ENCODE peak calls at places on chromosomes 7 and 10, in six cellular contexts. One of them, this sample, is unnamed.
A peak's percentile ranks its signal among the peaks of the same experiment; 100 is the strongest.

GRCh38 chr7:65892832-65893231 is 20.0 kb downstream of the VKORC1L1 start:
- DNase-seq in cardiac muscle cell: peak; percentile 87
- DNase-seq in neural progenitor cell: no peak
- DNase-seq in naive thymus-derived CD4-positive, alpha-beta T cell: no peak
- DNase-seq in Peyer's patch: no peak
- DNase-seq in adrenal gland: no peak
- DNase-seq in this sample: no peak

GRCh38 chr7:155788616-155789000 is 23.7 kb downstream of the SHH start:
- DNase-seq in naive thymus-derived CD4-positive, alpha-beta T cell: no peak
- DNase-seq in neural progenitor cell: no peak
- DNase-seq in adrenal gland: peak; percentile 23
- DNase-seq in cardiac muscle cell: no peak
- DNase-seq in Peyer's patch: peak; percentile 41
- DNase-seq in this sample: no peak

GRCh38 chr7:5869691-5870090 is 10.9 kb upstream of the OCM start:
- DNase-seq in Peyer's patch: no peak
- DNase-seq in adrenal gland: no peak
- DNase-seq in cardiac muscle cell: no peak
- DNase-seq in neural progenitor cell: no peak
- DNase-seq in naive thymus-derived CD4-positive, alpha-beta T cell: no peak
- DNase-seq in this sample: no peak

GRCh38 chr10:31912898-31913847 is 15.5 kb downstream of the ARHGAP12 start:
- DNase-seq in neural progenitor cell: no peak
- DNase-seq in adrenal gland: no peak
- DNase-seq in naive thymus-derived CD4-positive, alpha-beta T cell: no peak
- DNase-seq in cardiac muscle cell: peak; percentile 46
- DNase-seq in Peyer's patch: no peak
- DNase-seq in this sample: no peak

GRCh38 chr10:58266826-58267712 is 625 bp downstream of the IPMK start:
- DNase-seq in neural progenitor cell: peak; percentile 69
- DNase-seq in Peyer's patch: peak; percentile 79
- DNase-seq in naive thymus-derived CD4-positive, alpha-beta T cell: peak; percentile 53
- DNase-seq in adrenal gland: peak; percentile 61
- DNase-seq in cardiac muscle cell: peak; percentile 76
- DNase-seq in this sample: peak; percentile 90

GRCh38 chr7:132485600-132486594 is 90.4 kb downstream of the PLXNA4 start:
- DNase-seq in adrenal gland: peak; percentile 39
- DNase-seq in Peyer's patch: no peak
- DNase-seq in naive thymus-derived CD4-positive, alpha-beta T cell: no peak
- DNase-seq in neural progenitor cell: no peak
- DNase-seq in cardiac muscle cell: peak; percentile 78
- DNase-seq in this sample: no peak

GRCh38 chr7:155818154-155818819 is 6.0 kb upstream of the SHH start:
- DNase-seq in naive thymus-derived CD4-positive, alpha-beta T cell: no peak
- DNase-seq in adrenal gland: no peak
- DNase-seq in cardiac muscle cell: no peak
- DNase-seq in Peyer's patch: no peak
- DNase-seq in neural progenitor cell: no peak
- DNase-seq in this sample: no peak

GRCh38 chr10:66931340-66931948 is 5.6 kb downstream of the LRRTM3 start:
- DNase-seq in naive thymus-derived CD4-positive, alpha-beta T cell: no peak
- DNase-seq in Peyer's patch: no peak
- DNase-seq in neural progenitor cell: peak; percentile 74
- DNase-seq in adrenal gland: no peak
- DNase-seq in cardiac muscle cell: peak; percentile 81
- DNase-seq in this sample: peak; percentile 23

GRCh38 chr10:43964486-43964885 is 315.8 kb upstream of the ZNF32 start:
- DNase-seq in naive thymus-derived CD4-positive, alpha-beta T cell: no peak
- DNase-seq in neural progenitor cell: no peak
- DNase-seq in adrenal gland: no peak
- DNase-seq in Peyer's patch: peak; percentile 11
- DNase-seq in cardiac muscle cell: no peak
- DNase-seq in this sample: no peak

GRCh38 chr7:112510032-112510742 is 29.4 kb downstream of the LSMEM1 start:
- DNase-seq in naive thymus-derived CD4-positive, alpha-beta T cell: peak; percentile 50
- DNase-seq in cardiac muscle cell: peak; percentile 80
- DNase-seq in neural progenitor cell: no peak
- DNase-seq in Peyer's patch: no peak
- DNase-seq in adrenal gland: no peak
- DNase-seq in this sample: peak; percentile 63

GRCh38 chr7:144454256-144455039 is 51.0 kb upstream of the NOBOX start:
- DNase-seq in neural progenitor cell: no peak
- DNase-seq in naive thymus-derived CD4-positive, alpha-beta T cell: no peak
- DNase-seq in adrenal gland: no peak
- DNase-seq in cardiac muscle cell: peak; percentile 10
- DNase-seq in Peyer's patch: no peak
- DNase-seq in this sample: no peak

GRCh38 chr10:85864866-85865526 is 501.6 kb downstream of the GRID1 start:
- DNase-seq in neural progenitor cell: no peak
- DNase-seq in cardiac muscle cell: no peak
- DNase-seq in Peyer's patch: no peak
- DNase-seq in adrenal gland: no peak
- DNase-seq in naive thymus-derived CD4-positive, alpha-beta T cell: no peak
- DNase-seq in this sample: no peak

GRCh38 chr7:95725170-95725569 is 47.2 kb upstream of the DYNC1I1 start:
- DNase-seq in cardiac muscle cell: no peak
- DNase-seq in naive thymus-derived CD4-positive, alpha-beta T cell: no peak
- DNase-seq in Peyer's patch: no peak
- DNase-seq in adrenal gland: no peak
- DNase-seq in neural progenitor cell: peak; percentile 62
- DNase-seq in this sample: no peak

GRCh38 chr10:34045571-34046190 is 711.2 kb upstream of the NRP1 start:
- DNase-seq in cardiac muscle cell: peak; percentile 39
- DNase-seq in naive thymus-derived CD4-positive, alpha-beta T cell: no peak
- DNase-seq in adrenal gland: no peak
- DNase-seq in neural progenitor cell: no peak
- DNase-seq in Peyer's patch: no peak
- DNase-seq in this sample: no peak

GRCh38 chr10:131911451-131911850 is 10.6 kb downstream of the PPP2R2D start:
- DNase-seq in adrenal gland: no peak
- DNase-seq in neural progenitor cell: no peak
- DNase-seq in cardiac muscle cell: no peak
- DNase-seq in Peyer's patch: peak; percentile 45
- DNase-seq in naive thymus-derived CD4-positive, alpha-beta T cell: no peak
- DNase-seq in this sample: no peak

GRCh38 chr7:94274828-94275227 is 119.9 kb upstream of the COL1A2 start:
- DNase-seq in cardiac muscle cell: no peak
- DNase-seq in Peyer's patch: no peak
- DNase-seq in neural progenitor cell: no peak
- DNase-seq in adrenal gland: no peak
- DNase-seq in naive thymus-derived CD4-positive, alpha-beta T cell: no peak
- DNase-seq in this sample: no peak

GRCh38 chr10:121926669-121927360 is 1.0 kb downstream of the ATE1 start:
- DNase-seq in Peyer's patch: no peak
- DNase-seq in naive thymus-derived CD4-positive, alpha-beta T cell: no peak
- DNase-seq in adrenal gland: no peak
- DNase-seq in neural progenitor cell: no peak
- DNase-seq in cardiac muscle cell: peak; percentile 31
- DNase-seq in this sample: no peak

GRCh38 chr10:60719721-60720120 is 58.6 kb upstream of the CDK1 start:
- DNase-seq in Peyer's patch: no peak
- DNase-seq in naive thymus-derived CD4-positive, alpha-beta T cell: no peak
- DNase-seq in cardiac muscle cell: no peak
- DNase-seq in neural progenitor cell: no peak
- DNase-seq in adrenal gland: no peak
- DNase-seq in this sample: no peak

GRCh38 chr7:131501422-131501821 is 55.0 kb downstream of the PODXL start:
- DNase-seq in Peyer's patch: no peak
- DNase-seq in naive thymus-derived CD4-positive, alpha-beta T cell: peak; percentile 54
- DNase-seq in cardiac muscle cell: peak; percentile 65
- DNase-seq in neural progenitor cell: no peak
- DNase-seq in adrenal gland: no peak
- DNase-seq in this sample: no peak

GRCh38 chr10:114694735-114695134 is 36.7 kb upstream of the ABLIM1 start:
- DNase-seq in cardiac muscle cell: peak; percentile 33
- DNase-seq in Peyer's patch: peak; percentile 59
- DNase-seq in naive thymus-derived CD4-positive, alpha-beta T cell: no peak
- DNase-seq in adrenal gland: peak; percentile 57
- DNase-seq in neural progenitor cell: peak; percentile 71
- DNase-seq in this sample: no peak

GRCh38 chr10:122561212-122561611 is 658 bp downstream of the DMBT1 start:
- DNase-seq in adrenal gland: no peak
- DNase-seq in naive thymus-derived CD4-positive, alpha-beta T cell: no peak
- DNase-seq in cardiac muscle cell: no peak
- DNase-seq in neural progenitor cell: no peak
- DNase-seq in Peyer's patch: peak; percentile 18
- DNase-seq in this sample: no peak

GRCh38 chr7:82677493-82677892 is 233.9 kb upstream of the CACNA2D1 start:
- DNase-seq in adrenal gland: no peak
- DNase-seq in cardiac muscle cell: peak; percentile 5
- DNase-seq in Peyer's patch: peak; percentile 50
- DNase-seq in naive thymus-derived CD4-positive, alpha-beta T cell: peak; percentile 26
- DNase-seq in neural progenitor cell: no peak
- DNase-seq in this sample: no peak

GRCh38 chr10:3873728-3874461 is 88.9 kb upstream of the KLF6 start:
- DNase-seq in adrenal gland: no peak
- DNase-seq in neural progenitor cell: peak; percentile 38
- DNase-seq in Peyer's patch: peak; percentile 33
- DNase-seq in cardiac muscle cell: peak; percentile 81
- DNase-seq in naive thymus-derived CD4-positive, alpha-beta T cell: peak; percentile 8
- DNase-seq in this sample: peak; percentile 26

GRCh38 chr7:50497968-50498367 is 47.8 kb upstream of the FIGNL1 start:
- DNase-seq in adrenal gland: peak; percentile 64
- DNase-seq in naive thymus-derived CD4-positive, alpha-beta T cell: no peak
- DNase-seq in Peyer's patch: no peak
- DNase-seq in cardiac muscle cell: peak; percentile 88
- DNase-seq in neural progenitor cell: no peak
- DNase-seq in this sample: no peak

GRCh38 chr10:24462889-24463552 is 254.1 kb downstream of the KIAA1217 start:
- DNase-seq in Peyer's patch: no peak
- DNase-seq in naive thymus-derived CD4-positive, alpha-beta T cell: no peak
- DNase-seq in cardiac muscle cell: no peak
- DNase-seq in neural progenitor cell: no peak
- DNase-seq in adrenal gland: no peak
- DNase-seq in this sample: no peak

GRCh38 chr7:152176797-152177196 is 151.3 kb downstream of the GALNT11 start:
- DNase-seq in neural progenitor cell: no peak
- DNase-seq in cardiac muscle cell: no peak
- DNase-seq in Peyer's patch: no peak
- DNase-seq in naive thymus-derived CD4-positive, alpha-beta T cell: no peak
- DNase-seq in adrenal gland: no peak
- DNase-seq in this sample: no peak

GRCh38 chr10:64430690-64431323 is 909.6 kb downstream of the REEP3 start:
- DNase-seq in naive thymus-derived CD4-positive, alpha-beta T cell: no peak
- DNase-seq in cardiac muscle cell: peak; percentile 24
- DNase-seq in Peyer's patch: no peak
- DNase-seq in neural progenitor cell: peak; percentile 85
- DNase-seq in adrenal gland: no peak
- DNase-seq in this sample: peak; percentile 4

GRCh38 chr7:4648111-4648510 is 34.0 kb upstream of the FOXK1 start:
- DNase-seq in naive thymus-derived CD4-positive, alpha-beta T cell: no peak
- DNase-seq in cardiac muscle cell: no peak
- DNase-seq in Peyer's patch: no peak
- DNase-seq in adrenal gland: no peak
- DNase-seq in neural progenitor cell: no peak
- DNase-seq in this sample: no peak
- H3K27me3 ChIP-seq in naive thymus-derived CD4-positive, alpha-beta T cell: no peaks in the 10 kb centered on the region
- H3K27me3 ChIP-seq in cardiac muscle cell: no peaks in the 10 kb centered on the region
- H3K27me3 ChIP-seq in Peyer's patch: no peaks in the 10 kb centered on the region
- H3K27me3 ChIP-seq in adrenal gland: no peaks in the 10 kb centered on the region
- H3K27me3 ChIP-seq in neural progenitor cell: peaks cover 17% of the 10 kb centered on the region
- H3K27me3 ChIP-seq in this sample: no peaks in the 10 kb centered on the region

GRCh38 chr7:122299935-122300606 is 4.5 kb downstream of the FEZF1 start:
- DNase-seq in neural progenitor cell: peak; percentile 79
- DNase-seq in Peyer's patch: no peak
- DNase-seq in adrenal gland: no peak
- DNase-seq in naive thymus-derived CD4-positive, alpha-beta T cell: no peak
- DNase-seq in cardiac muscle cell: no peak
- DNase-seq in this sample: no peak

GRCh38 chr7:122300607-122301079 is 3.9 kb downstream of the FEZF1 start:
- DNase-seq in naive thymus-derived CD4-positive, alpha-beta T cell: no peak
- DNase-seq in cardiac muscle cell: peak; percentile 35
- DNase-seq in neural progenitor cell: peak; percentile 57
- DNase-seq in Peyer's patch: no peak
- DNase-seq in adrenal gland: no peak
- DNase-seq in this sample: no peak

GRCh38 chr7:122302826-122303521 is 1.6 kb downstream of the FEZF1 start:
- DNase-seq in naive thymus-derived CD4-positive, alpha-beta T cell: no peak
- DNase-seq in Peyer's patch: no peak
- DNase-seq in adrenal gland: no peak
- DNase-seq in neural progenitor cell: no peak
- DNase-seq in cardiac muscle cell: no peak
- DNase-seq in this sample: no peak

GRCh38 chr7:122301858-122302745 is 2.4 kb downstream of the FEZF1 start:
- DNase-seq in adrenal gland: no peak
- DNase-seq in neural progenitor cell: peak; percentile 68
- DNase-seq in Peyer's patch: no peak
- DNase-seq in cardiac muscle cell: no peak
- DNase-seq in naive thymus-derived CD4-positive, alpha-beta T cell: no peak
- DNase-seq in this sample: no peak

GRCh38 chr7:122301291-122301690 is 3.3 kb downstream of the FEZF1 start:
- DNase-seq in adrenal gland: no peak
- DNase-seq in naive thymus-derived CD4-positive, alpha-beta T cell: no peak
- DNase-seq in neural progenitor cell: no peak
- DNase-seq in cardiac muscle cell: no peak
- DNase-seq in Peyer's patch: no peak
- DNase-seq in this sample: no peak
- H3K27me3 ChIP-seq in adrenal gland: peaks cover 90% of the 10 kb centered on the region
- H3K27me3 ChIP-seq in naive thymus-derived CD4-positive, alpha-beta T cell: no peaks in the 10 kb centered on the region
- H3K27me3 ChIP-seq in neural progenitor cell: no peaks in the 10 kb centered on the region
- H3K27me3 ChIP-seq in cardiac muscle cell: peaks cover 100% of the 10 kb centered on the region
- H3K27me3 ChIP-seq in Peyer's patch: peaks cover 61% of the 10 kb centered on the region
- H3K27me3 ChIP-seq in this sample: peaks cover 49% of the 10 kb centered on the region

DNA sequence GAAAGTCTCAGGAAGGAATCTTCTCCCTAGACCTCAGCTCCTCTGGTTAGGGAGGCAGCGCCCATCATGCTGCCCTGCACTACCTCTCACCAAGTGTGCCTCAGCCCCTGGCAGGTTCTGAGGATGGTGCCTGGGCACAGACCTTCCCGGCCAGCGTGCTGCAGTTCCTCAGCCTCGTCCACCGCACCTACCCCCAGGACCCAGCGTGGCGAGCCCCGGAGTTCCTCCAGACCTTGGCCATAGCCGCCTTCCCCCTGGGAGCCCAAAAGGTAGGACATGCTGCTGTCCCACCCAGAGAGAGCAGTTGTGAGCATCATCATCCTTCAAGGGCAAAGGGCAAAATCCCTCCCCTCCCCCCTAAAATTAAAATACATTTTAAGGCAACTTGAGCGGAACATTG is 122.5 kb downstream of the LRRC18 start:
- DNase-seq in adrenal gland: no peak
- DNase-seq in cardiac muscle cell: no peak
- DNase-seq in neural progenitor cell: no peak
- DNase-seq in naive thymus-derived CD4-positive, alpha-beta T cell: no peak
- DNase-seq in Peyer's patch: no peak
- DNase-seq in this sample: no peak
- H3K27me3 ChIP-seq in adrenal gland: no peaks in the 10 kb centered on the region
- H3K27me3 ChIP-seq in cardiac muscle cell: peaks cover 4% of the 10 kb centered on the region
- H3K27me3 ChIP-seq in neural progenitor cell: no peaks in the 10 kb centered on the region
- H3K27me3 ChIP-seq in naive thymus-derived CD4-positive, alpha-beta T cell: no peaks in the 10 kb centered on the region
- H3K27me3 ChIP-seq in Peyer's patch: no peaks in the 10 kb centered on the region
- H3K27me3 ChIP-seq in this sample: no peaks in the 10 kb centered on the region

DNA sequence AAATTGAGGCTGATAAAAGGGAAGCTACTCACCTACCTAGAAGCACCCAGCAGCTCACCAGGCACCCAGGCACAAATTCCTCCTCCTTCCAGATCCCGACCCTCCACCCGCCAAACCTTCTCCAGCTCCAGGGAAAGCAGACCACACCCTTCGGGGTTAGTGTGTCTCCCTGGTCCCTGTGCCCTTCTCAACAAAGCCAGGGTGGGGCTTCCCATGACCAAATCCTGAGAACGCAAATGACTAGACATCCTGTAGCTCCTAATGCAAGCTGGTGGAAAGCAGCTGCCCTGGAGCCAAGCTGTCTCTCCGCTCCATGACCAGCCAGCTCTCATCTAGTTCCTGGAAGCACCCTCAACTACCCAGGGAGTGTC is 4.4 kb downstream of the TBX20 start:
- DNase-seq in neural progenitor cell: no peak
- DNase-seq in cardiac muscle cell: peak; percentile 42
- DNase-seq in naive thymus-derived CD4-positive, alpha-beta T cell: no peak
- DNase-seq in adrenal gland: no peak
- DNase-seq in Peyer's patch: no peak
- DNase-seq in this sample: no peak
- H3K27me3 ChIP-seq in neural progenitor cell: peaks cover 100% of the 10 kb centered on the region
- H3K27me3 ChIP-seq in cardiac muscle cell: peaks cover 2% of the 10 kb centered on the region
- H3K27me3 ChIP-seq in naive thymus-derived CD4-positive, alpha-beta T cell: no peaks in the 10 kb centered on the region
- H3K27me3 ChIP-seq in adrenal gland: peaks cover 63% of the 10 kb centered on the region
- H3K27me3 ChIP-seq in Peyer's patch: peaks cover 33% of the 10 kb centered on the region
- H3K27me3 ChIP-seq in this sample: peaks cover 31% of the 10 kb centered on the region

This sample was measured in HL-60.